ENCODE peak calls at places on chromosomes 12 and 14, in four cellular contexts. Y is neuronal stem cell, V is IMR-90, K is H1. R is an unnamed sample. For H3K9me3, the result is how much of the 10 kb centered on the place peaks cover.

GRCh38 chr14:91063119-91063518 is 2.7 kb upstream of the RPS6KA5 start:
- DNase-seq in Y (no peak), V (no peak), K (no peak), R (no peak)

GRCh38 chr14:70061108-70061507 is 127.6 kb downstream of the SLC8A3 start:
- DNase-seq in Y (no peak), V (no peak), K (no peak), R (no peak)

GRCh38 chr12:32025906-32026305 is 66.7 kb downstream of the RESF1 start:
- DNase-seq in Y (no peak), V (no peak), K (no peak), R (no peak)

GRCh38 chr14:69901113-69901951 is 22.1 kb downstream of the SMOC1 start:
- DNase-seq in Y (no peak), V (peak), K (no peak), R (no peak)

GRCh38 chr12:26821212-26821701 is 11.7 kb downstream of the ITPR2 start:
- DNase-seq in Y (no peak), V (peak), K (no peak), R (no peak)

GRCh38 chr12:96219700-96220206 is 25.6 kb downstream of the ELK3 start:
- DNase-seq in Y (no peak), V (peak), K (peak), R (peak)

GRCh38 chr14:77305696-77306095 is 15.0 kb downstream of the POMT2 start:
- DNase-seq in Y (no peak), V (no peak), K (no peak), R (no peak)

GRCh38 chr12:89181271-89181920 is 170.9 kb downstream of the DUSP6 start:
- DNase-seq in Y (no peak), V (peak), K (no peak), R (peak)

GRCh38 chr12:22415342-22416309 is 81.1 kb upstream of the ST8SIA1 start:
- DNase-seq in Y (no peak), V (no peak), K (no peak), R (no peak)

GRCh38 chr14:38257500-38257899 is 1.6 kb upstream of the CLEC14A start:
- DNase-seq in Y (no peak), V (peak), K (no peak), R (peak)

GRCh38 chr12:120399531-120399930 is 30.6 kb upstream of the MSI1 start:
- DNase-seq in Y (no peak), V (peak), K (no peak), R (peak)

GRCh38 chr14:106841701-106842100 is 1315.3 kb downstream of the TMEM121 start:
- DNase-seq in Y (no peak), V (no peak), K (no peak), R (no peak)

GRCh38 chr14:95407342-95407741 is 87.6 kb upstream of the CLMN start:
- DNase-seq in Y (no peak), V (no peak), K (no peak), R (no peak)

GRCh38 chr12:129911437-129912049 is 7.7 kb upstream of the TMEM132D start:
- DNase-seq in Y (peak), V (no peak), K (no peak), R (no peak)

GRCh38 chr12:97386133-97386581 is 76.4 kb upstream of the RMST start:
- DNase-seq in Y (no peak), V (no peak), K (no peak), R (no peak)

GRCh38 chr12:42474391-42474790 is 115.2 kb downstream of the PRICKLE1 start:
- DNase-seq in Y (no peak), V (peak), K (no peak), R (peak)

GRCh38 chr12:15164997-15165659 is 56.1 kb downstream of the RERG start:
- DNase-seq in Y (no peak), V (no peak), K (no peak), R (peak)

GRCh38 chr12:53985358-53985899 is 483 bp downstream of the HOXC10 start:
- DNase-seq in Y (no peak), V (no peak), K (no peak), R (no peak)

GRCh38 chr14:54123836-54124235 is 167.2 kb upstream of the BMP4 start:
- DNase-seq in Y (no peak), V (no peak), K (no peak), R (no peak)

GRCh38 chr12:88952543-88952942 is 372.3 kb upstream of the KITLG start:
- DNase-seq in Y (no peak), V (peak), K (no peak), R (peak)

GRCh38 chr14:34030864-34031263 is 80.0 kb upstream of the EGLN3 start:
- DNase-seq in Y (no peak), V (peak), K (no peak), R (peak)

GRCh38 chr14:34682787-34683321 is 31.5 kb downstream of the CFL2 start:
- DNase-seq in Y (no peak), V (no peak), K (no peak), R (peak)

GRCh38 chr12:50192241-50192640 is 25.1 kb upstream of the CERS5 start:
- DNase-seq in Y (no peak), V (no peak), K (no peak), R (no peak)

GRCh38 chr12:131799828-131800593 is 28.2 kb upstream of the MMP17 start:
- DNase-seq in Y (no peak), V (no peak), K (no peak), R (no peak)

GRCh38 chr12:111643428-111643826 is 42.3 kb downstream of the BRAP start:
- DNase-seq in Y (no peak), V (peak), K (no peak), R (peak)

GRCh38 chr12:14194572-14194971 is 170.9 kb upstream of the ATF7IP start:
- DNase-seq in Y (no peak), V (no peak), K (no peak), R (no peak)

GRCh38 chr12:12722351-12723146 is 5.4 kb downstream of the CDKN1B start:
- DNase-seq in Y (no peak), V (peak), K (no peak), R (peak)

GRCh38 chr14:82238649-82239048 is 705.0 kb upstream of the SEL1L start:
- DNase-seq in Y (no peak), V (no peak), K (no peak), R (no peak)

GRCh38 chr14:71181215-71182003 is 274.1 kb downstream of the PCNX1 start:
- DNase-seq in Y (no peak), V (no peak), K (no peak), R (no peak)

GRCh38 chr14:22780105-22780679 is 13.7 kb downstream of the OXA1L start:
- DNase-seq in Y (no peak), V (peak), K (no peak), R (peak)

GRCh38 chr14:101072070-101072469 is 168.5 kb upstream of the RTL1 start:
- DNase-seq in Y (no peak), V (no peak), K (no peak), R (no peak)

DNA sequence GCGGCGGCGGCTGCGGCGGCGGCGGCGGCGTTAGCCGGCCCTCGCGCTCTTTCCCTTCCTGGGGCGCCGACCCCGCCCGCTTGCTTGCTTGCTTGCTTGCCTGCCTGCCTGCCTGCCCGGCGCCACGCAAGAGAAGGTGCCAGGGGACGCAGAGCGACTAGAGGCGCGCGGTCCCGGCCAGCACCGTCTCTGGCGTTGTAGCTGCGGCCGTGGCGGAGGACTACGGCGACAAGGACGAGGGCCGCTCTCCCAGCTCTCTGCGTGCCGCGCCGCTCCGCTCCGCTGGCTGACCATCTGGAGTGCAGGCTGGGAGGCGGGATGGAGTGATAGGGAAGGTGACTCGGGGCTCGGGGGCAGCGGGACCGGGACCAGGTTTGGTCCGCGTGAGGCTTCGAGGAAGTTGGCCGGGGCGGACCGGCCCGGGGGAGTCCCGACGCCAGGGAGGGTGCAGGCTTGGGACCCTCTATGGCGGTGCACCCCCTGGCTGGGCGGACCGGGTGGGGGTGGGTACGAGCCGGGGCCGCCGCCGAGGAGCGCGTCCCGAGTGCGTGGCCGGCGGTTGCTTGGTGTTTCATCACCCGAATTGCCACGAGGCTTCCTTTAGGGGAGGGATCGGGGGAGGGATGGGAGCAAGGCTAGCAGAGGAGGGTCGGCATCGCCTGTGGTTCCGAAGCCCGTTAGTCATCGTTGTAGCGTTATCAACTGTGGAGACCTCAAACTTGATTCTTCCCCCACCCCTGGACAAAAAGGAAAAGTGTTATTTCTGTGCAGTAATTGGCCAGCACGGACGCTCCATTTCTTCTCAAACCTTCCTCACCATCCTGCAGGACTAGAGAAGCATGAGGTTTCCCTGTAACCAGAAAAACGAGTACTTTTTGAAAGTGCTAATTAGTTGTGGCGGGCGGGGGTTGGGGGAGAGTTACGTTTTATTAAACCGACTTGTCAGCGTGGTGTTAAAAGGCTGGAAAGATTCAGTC is 566 bp downstream of the XPOT start:
- DNase-seq in Y (no peak), V (peak), K (no peak), R (peak)
- H3K14ac ChIP-seq in Y (peak), V (peak), K (no peak), R (no peak)

GRCh38 chr12:10939163-10939562 is at the start of gene TAS2R14:
- DNase-seq in Y (no peak), V (no peak), K (no peak), R (no peak)

GRCh38 chr12:10941369-10941768 is 2.3 kb upstream of the TAS2R14 start:
- DNase-seq in Y (no peak), V (no peak), K (no peak), R (no peak)

GRCh38 chr12:10943167-10943566 is 4.1 kb upstream of the TAS2R14 start:
- DNase-seq in Y (no peak), V (no peak), K (no peak), R (no peak)

GRCh38 chr12:10941916-10942607 is 3.0 kb upstream of the TAS2R14 start:
- DNase-seq in Y (no peak), V (no peak), K (peak), R (no peak)

DNA sequence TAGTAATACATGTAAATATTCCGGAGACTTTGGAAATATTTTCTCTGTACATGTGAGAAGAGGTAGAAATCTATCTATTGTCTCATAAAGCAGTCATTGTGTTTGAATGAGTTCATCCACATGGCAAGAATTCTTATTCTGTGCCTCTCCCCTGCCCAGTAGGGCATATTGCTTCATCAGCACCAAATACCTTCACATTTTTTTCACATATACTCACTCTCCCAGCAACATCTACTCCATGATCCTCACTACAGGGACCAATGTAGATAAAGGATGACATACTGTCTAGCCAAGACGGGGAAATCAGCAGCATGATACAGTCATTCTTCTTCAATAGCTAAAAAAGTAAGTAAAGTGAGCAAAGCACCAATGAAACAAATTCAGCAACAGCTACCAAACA is 1.3 kb upstream of the TAS2R14 start:
- DNase-seq in Y (no peak), V (peak), K (no peak), R (peak)
- H3K4me3 ChIP-seq in Y (no peak), V (no peak), K (no peak), R (no peak)

GRCh38 chr14:26200675-26201074 is 397.2 kb downstream of the NOVA1 start:
- DNase-seq in Y (no peak), V (peak), K (no peak), R (peak)
- H3K9me3 ChIP-seq in Y (under half), V (under half), K (under half), R (under half)

GRCh38 chr14:50039734-50040400 is 76.5 kb downstream of the VCPKMT start:
- DNase-seq in Y (no peak), V (no peak), K (no peak), R (peak)

GRCh38 chr14:50039120-50039517 is 77.3 kb downstream of the VCPKMT start:
- DNase-seq in Y (no peak), V (no peak), K (no peak), R (no peak)

GRCh38 chr14:50037240-50037639 is 79.1 kb downstream of the VCPKMT start:
- DNase-seq in Y (no peak), V (no peak), K (no peak), R (no peak)

GRCh38 chr14:50037837-50038236 is 78.5 kb downstream of the VCPKMT start:
- DNase-seq in Y (no peak), V (no peak), K (no peak), R (no peak)

GRCh38 chr14:50038398-50039119 is 77.8 kb downstream of the VCPKMT start:
- DNase-seq in Y (no peak), V (peak), K (no peak), R (peak)
- H3K14ac ChIP-seq in Y (no peak), V (peak), K (no peak), R (no peak)

DNA sequence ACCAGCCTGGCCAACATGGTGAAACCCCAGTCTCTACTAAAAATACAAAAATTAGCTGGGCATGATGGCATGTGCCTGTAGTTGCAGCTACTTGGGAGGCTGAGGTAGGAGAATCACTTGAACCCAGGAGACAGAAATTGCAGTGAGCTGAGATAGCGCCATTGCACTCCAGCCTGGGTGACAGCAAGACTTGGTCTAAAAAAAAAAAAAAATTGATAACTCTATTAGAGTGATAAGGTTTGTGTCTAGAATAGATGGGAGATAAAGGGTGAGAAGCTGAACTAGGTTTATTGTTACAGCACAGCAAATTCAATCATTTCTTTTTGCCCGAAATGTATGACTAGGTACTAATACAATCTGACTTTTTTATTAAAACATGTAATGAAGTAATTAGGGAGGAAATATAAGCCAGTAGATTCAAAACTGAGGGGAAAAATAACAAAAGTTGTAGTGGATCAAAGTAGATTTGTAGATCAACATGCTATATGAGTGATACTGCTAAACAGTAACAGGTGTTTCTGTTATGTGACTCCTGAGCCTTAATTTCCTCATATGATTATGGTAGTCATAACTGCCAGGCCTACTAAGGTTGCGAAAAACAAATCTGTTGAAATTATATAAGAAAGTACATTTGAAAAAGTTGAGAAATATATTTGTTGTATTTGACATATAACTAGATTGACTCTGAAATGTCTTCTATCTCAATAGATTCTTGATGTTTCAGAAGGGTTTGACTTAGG is 83.5 kb downstream of the WNK1 start:
- DNase-seq in Y (no peak), V (no peak), K (no peak), R (no peak)
- H3K4me3 ChIP-seq in Y (no peak), V (no peak), K (no peak), R (no peak)

GRCh38 chr12:133105620-133106019 is 24.5 kb downstream of the ZNF891 start:
- DNase-seq in Y (no peak), V (no peak), K (no peak), R (peak)
- H3K9me3 ChIP-seq in Y (under half), V (half or more), K (half or more), R (half or more)

R was measured in mesenchymal stem cell.